ENCODE peak calls at places on chromosome 1, in four cellular contexts. I, U, W and B are unnamed samples.

GRCh38 chr1:232776526-232776925 is 28.7 kb upstream of the MAP10 start:
- DNase-seq in U (no peak), W (no peak), I (no peak), B (no peak)

GRCh38 chr1:109906160-109906838 is 4.3 kb upstream of the CSF1 start:
- DNase-seq in I (peak), U (no peak), W (no peak), B (no peak)

GRCh38 chr1:60041783-60042182 is 31.8 kb downstream of the C1orf87 start:
- DNase-seq in W (no peak), I (no peak), U (no peak), B (no peak)

GRCh38 chr1:47950481-47950880 is 46.7 kb downstream of the TRABD2B start:
- DNase-seq in U (no peak), W (no peak), I (no peak), B (no peak)

GRCh38 chr1:27403931-27404330 is 11.5 kb downstream of the GPR3 start:
- DNase-seq in W (no peak), I (no peak), U (no peak), B (no peak)

GRCh38 chr1:246811985-246812384 is 87.8 kb downstream of the SCCPDH start:
- DNase-seq in U (no peak), I (no peak), W (no peak), B (no peak)

GRCh38 chr1:53504901-53505300 is 45.7 kb downstream of the DMRTB1 start:
- DNase-seq in I (no peak), U (no peak), W (no peak), B (no peak)

GRCh38 chr1:77056525-77056924 is 162.7 kb downstream of the PIGK start:
- DNase-seq in W (no peak), U (peak), I (no peak), B (no peak)